ENCODE peak calls at places on chromosomes 4 and X, in four cellular contexts. A is NCI-H460; M is MM.1S; Z is stimulated activated CD4-positive, alpha-beta T cell treated with anti-CD3 and anti-CD28 coated beads, Interleukin-12 subunit alpha, Interleukin-12 subunit beta, amount 100 ng/mL, for 4 hours. C is an unnamed sample.

GRCh38 chr4:176762661-176763308 is 29.9 kb downstream of the VEGFC start:
- DNase-seq in A (no peak), M (peak), Z (no peak), C (no peak)

GRCh38 chrX:45017946-45018345 is 145.0 kb downstream of the KDM6A start:
- DNase-seq in A (no peak), M (no peak), Z (no peak), C (no peak)

GRCh38 chrX:137882960-137883359 is 317.0 kb downstream of the ZIC3 start:
- DNase-seq in A (no peak), M (no peak), Z (no peak), C (no peak)

GRCh38 chr4:40909363-40909876 is 159.7 kb downstream of the NSUN7 start:
- DNase-seq in A (no peak), M (no peak), Z (peak), C (peak)

GRCh38 chr4:89572224-89572858 is 264.6 kb downstream of the SNCA start:
- DNase-seq in A (no peak), M (no peak), Z (no peak), C (no peak)

GRCh38 chrX:62839596-62839995 is 511.5 kb downstream of the SPIN4 start:
- DNase-seq in A (no peak), M (no peak), Z (no peak), C (no peak)

GRCh38 chr4:88418411-88418810 is 38.5 kb upstream of the HERC5 start:
- DNase-seq in A (no peak), M (no peak), Z (no peak), C (no peak)

GRCh38 chr4:38030023-38030422 is 69.8 kb downstream of the PTTG2 start:
- DNase-seq in A (no peak), M (no peak), Z (no peak), C (no peak)

GRCh38 chr4:3253808-3254207 is 4.8 kb downstream of the MSANTD1 start:
- DNase-seq in A (no peak), M (no peak), Z (no peak), C (no peak)

GRCh38 chrX:41384041-41384705 is 50.2 kb downstream of the DDX3X start:
- DNase-seq in A (peak), M (no peak), Z (peak), C (peak)

GRCh38 chr4:80006935-80007744 is 65.9 kb downstream of the ANTXR2 start:
- DNase-seq in A (peak), M (peak), Z (no peak), C (no peak)

GRCh38 chrX:135010921-135011320 is 11.4 kb downstream of the RTL8B start:
- DNase-seq in A (no peak), M (no peak), Z (no peak), C (no peak)

GRCh38 chrX:32788936-32789335 is 422.4 kb downstream of the DMD start:
- DNase-seq in A (no peak), M (no peak), Z (no peak), C (no peak)

GRCh38 chr4:112098841-112099240 is 46.4 kb upstream of the FAM241A start:
- DNase-seq in A (no peak), M (no peak), Z (no peak), C (no peak)

GRCh38 chr4:88275516-88275915 is 8.8 kb downstream of the PPM1K start:
- DNase-seq in A (no peak), M (no peak), Z (no peak), C (no peak)

GRCh38 chr4:109435635-109436034 is 2.0 kb downstream of the SEC24B start:
- DNase-seq in A (no peak), M (no peak), Z (no peak), C (no peak)

GRCh38 chrX:41473936-41474725 is 27.0 kb downstream of the NYX start:
- DNase-seq in A (no peak), M (no peak), Z (no peak), C (no peak)